ENCODE peak calls at places on chromosome 14, in six cellular contexts. D, S, Q, A, I and O are unnamed samples.
A peak's percentile ranks its signal among the peaks of the same experiment; 100 is the strongest.

GRCh38 chr14:104657563-104658324 is 31.7 kb upstream of the INF2 start:
- DNase-seq in D (no peak), S (no peak), Q (no peak), A (no peak), I (no peak), O (no peak)

GRCh38 chr14:91830777-91831176 is 36.6 kb downstream of the TC2N start:
- DNase-seq in D (no peak), S (no peak), Q (peak; percentile 54), A (peak; percentile 30), I (no peak), O (no peak)

GRCh38 chr14:52327374-52328226 is 13.5 kb downstream of the PTGER2 start:
- DNase-seq in D (no peak), S (peak; percentile 68), Q (no peak), A (no peak), I (no peak), O (no peak)

GRCh38 chr14:49769171-49769570 is 1.2 kb downstream of the KLHDC2 start:
- DNase-seq in D (no peak), S (peak; percentile 52), Q (no peak), A (no peak), I (no peak), O (no peak)

GRCh38 chr14:38791862-38792261 is 311.2 kb downstream of the SEC23A start:
- DNase-seq in D (no peak), S (no peak), Q (peak; percentile 77), A (no peak), I (no peak), O (no peak)

GRCh38 chr14:91388551-91388975 is 29.1 kb downstream of the CCDC88C start:
- DNase-seq in D (no peak), S (peak; percentile 59), Q (no peak), A (no peak), I (no peak), O (peak; percentile 57)

GRCh38 chr14:65840786-65841185 is 428.3 kb downstream of the FUT8 start:
- DNase-seq in D (no peak), S (peak; percentile 1), Q (no peak), A (no peak), I (no peak), O (no peak)

GRCh38 chr14:55968741-55969140 is 149.5 kb upstream of the PELI2 start:
- DNase-seq in D (no peak), S (no peak), Q (no peak), A (no peak), I (no peak), O (no peak)

GRCh38 chr14:29654910-29655590 is 272.6 kb downstream of the PRKD1 start:
- DNase-seq in D (no peak), S (peak; percentile 31), Q (no peak), A (no peak), I (no peak), O (no peak)

GRCh38 chr14:106308839-106309389 is 782.5 kb downstream of the TMEM121 start:
- DNase-seq in D (no peak), S (no peak), Q (peak; percentile 49), A (no peak), I (no peak), O (peak; percentile 75)

GRCh38 chr14:56087824-56088571 is 30.2 kb upstream of the PELI2 start:
- DNase-seq in D (peak; percentile 25), S (no peak), Q (no peak), A (peak; percentile 6), I (no peak), O (no peak)

GRCh38 chr14:51776102-51776894 is 84.1 kb upstream of the GNG2 start:
- DNase-seq in D (peak; percentile 29), S (peak; percentile 68), Q (peak; percentile 94), A (peak; percentile 25), I (peak; percentile 24), O (no peak)

GRCh38 chr14:74563233-74563585 is 48.8 kb downstream of the LTBP2 start:
- DNase-seq in D (no peak), S (peak; percentile 73), Q (no peak), A (no peak), I (no peak), O (no peak)
- H3K4me3 ChIP-seq in D (no peak overlapping the region), S (peak overlapping the region; percentile 22), Q (no peak overlapping the region), A (no peak overlapping the region), I (peak overlapping the region; percentile 3), O (no peak overlapping the region)

GRCh38 chr14:102927878-102928411 is 5.5 kb downstream of the AMN start:
- DNase-seq in D (no peak), S (no peak), Q (peak; percentile 61), A (no peak), I (no peak), O (peak; percentile 39)

GRCh38 chr14:102928412-102929348 is 6.2 kb downstream of the AMN start:
- DNase-seq in D (no peak), S (peak; percentile 5), Q (peak; percentile 83), A (peak; percentile 64), I (peak; percentile 34), O (peak; percentile 94)

GRCh38 chr14:102925646-102926045 is 3.2 kb downstream of the AMN start:
- DNase-seq in D (no peak), S (no peak), Q (no peak), A (no peak), I (no peak), O (no peak)

GRCh38 chr14:102926104-102926503 is 3.6 kb downstream of the AMN start:
- DNase-seq in D (no peak), S (no peak), Q (no peak), A (no peak), I (no peak), O (no peak)

GRCh38 chr14:102927346-102927877 is 4.9 kb downstream of the AMN start:
- DNase-seq in D (no peak), S (no peak), Q (no peak), A (no peak), I (no peak), O (peak; percentile 78)
- H3K4me3 ChIP-seq in D (no peak overlapping the region), S (no peak overlapping the region), Q (no peak overlapping the region), A (no peak overlapping the region), I (no peak overlapping the region), O (peak overlapping the region; percentile 56)

DNA sequence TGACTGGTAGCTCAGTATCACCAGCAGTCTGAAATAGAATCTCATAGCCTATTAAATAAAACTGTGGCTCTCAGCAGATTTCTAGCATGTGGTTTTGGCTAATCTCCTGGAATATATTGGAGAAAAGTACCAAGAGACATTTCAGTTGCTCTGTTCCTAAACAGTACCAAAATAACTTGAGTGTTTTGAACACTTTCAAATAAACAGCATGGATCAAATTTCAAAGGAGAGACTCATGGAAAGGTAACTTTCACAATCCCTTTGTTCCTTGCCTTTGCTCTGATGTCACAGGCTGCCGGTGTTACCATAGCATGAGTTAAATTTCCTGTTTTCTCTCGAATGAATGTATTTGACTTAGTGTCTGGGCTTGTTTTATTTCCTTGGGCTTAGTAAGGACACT is 3.4 kb downstream of the ARG2 start:
- DNase-seq in D (no peak), S (no peak), Q (peak; percentile 60), A (peak; percentile 66), I (no peak), O (no peak)
- H3K4me3 ChIP-seq in D (no peak overlapping the region), S (no peak overlapping the region), Q (no peak overlapping the region), A (peak overlapping the region; percentile 63), I (no peak overlapping the region), O (no peak overlapping the region)

GRCh38 chr14:21309238-21309636 is 29.4 kb downstream of the RPGRIP1 start:
- DNase-seq in D (no peak), S (no peak), Q (no peak), A (no peak), I (no peak), O (no peak)

GRCh38 chr14:21307641-21308040 is 27.8 kb downstream of the RPGRIP1 start:
- DNase-seq in D (no peak), S (no peak), Q (no peak), A (no peak), I (no peak), O (no peak)

GRCh38 chr14:21308132-21308478 is 28.2 kb downstream of the RPGRIP1 start:
- DNase-seq in D (peak; percentile 4), S (no peak), Q (no peak), A (no peak), I (no peak), O (no peak)

GRCh38 chr14:21309956-21310355 is 30.1 kb downstream of the RPGRIP1 start:
- DNase-seq in D (no peak), S (no peak), Q (no peak), A (no peak), I (no peak), O (no peak)

GRCh38 chr14:21308479-21309237 is 28.8 kb downstream of the RPGRIP1 start:
- DNase-seq in D (peak; percentile 90), S (peak; percentile 23), Q (peak; percentile 99), A (peak; percentile 93), I (peak; percentile 31), O (peak; percentile 94)
- H3K4me3 ChIP-seq in D (peak overlapping the region; percentile 50), S (peak overlapping the region; percentile 3), Q (peak overlapping the region; percentile 15), A (peak overlapping the region; percentile 34), I (peak overlapping the region; percentile 26), O (peak overlapping the region; percentile 43)

DNA sequence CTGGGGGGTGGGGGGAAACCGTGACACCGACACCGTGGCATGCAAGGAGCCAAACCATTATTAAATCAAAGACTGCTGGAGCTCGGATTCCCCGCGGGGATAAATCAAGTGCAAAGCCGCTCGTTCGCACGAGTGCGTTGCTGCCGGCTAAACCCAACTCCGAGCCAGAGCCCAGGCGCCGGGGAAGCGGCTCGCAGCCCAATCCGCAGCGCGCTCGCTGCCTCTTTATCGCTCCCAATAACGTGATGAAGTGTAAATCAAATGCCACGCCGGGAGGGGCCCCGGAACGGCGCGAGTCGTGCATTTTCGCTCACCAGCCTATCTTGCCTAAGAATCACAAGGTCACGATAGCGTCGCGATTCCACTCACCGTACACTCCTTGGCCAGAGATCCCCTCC is 1.3 kb downstream of the MDGA2 start:
- DNase-seq in D (no peak), S (no peak), Q (peak; percentile 42), A (no peak), I (no peak), O (no peak)
- H3K4me3 ChIP-seq in D (peak overlapping the region; percentile 55), S (no peak overlapping the region), Q (peak overlapping the region; percentile 31), A (no peak overlapping the region), I (peak overlapping the region; percentile 33), O (peak overlapping the region; percentile 22)

DNA sequence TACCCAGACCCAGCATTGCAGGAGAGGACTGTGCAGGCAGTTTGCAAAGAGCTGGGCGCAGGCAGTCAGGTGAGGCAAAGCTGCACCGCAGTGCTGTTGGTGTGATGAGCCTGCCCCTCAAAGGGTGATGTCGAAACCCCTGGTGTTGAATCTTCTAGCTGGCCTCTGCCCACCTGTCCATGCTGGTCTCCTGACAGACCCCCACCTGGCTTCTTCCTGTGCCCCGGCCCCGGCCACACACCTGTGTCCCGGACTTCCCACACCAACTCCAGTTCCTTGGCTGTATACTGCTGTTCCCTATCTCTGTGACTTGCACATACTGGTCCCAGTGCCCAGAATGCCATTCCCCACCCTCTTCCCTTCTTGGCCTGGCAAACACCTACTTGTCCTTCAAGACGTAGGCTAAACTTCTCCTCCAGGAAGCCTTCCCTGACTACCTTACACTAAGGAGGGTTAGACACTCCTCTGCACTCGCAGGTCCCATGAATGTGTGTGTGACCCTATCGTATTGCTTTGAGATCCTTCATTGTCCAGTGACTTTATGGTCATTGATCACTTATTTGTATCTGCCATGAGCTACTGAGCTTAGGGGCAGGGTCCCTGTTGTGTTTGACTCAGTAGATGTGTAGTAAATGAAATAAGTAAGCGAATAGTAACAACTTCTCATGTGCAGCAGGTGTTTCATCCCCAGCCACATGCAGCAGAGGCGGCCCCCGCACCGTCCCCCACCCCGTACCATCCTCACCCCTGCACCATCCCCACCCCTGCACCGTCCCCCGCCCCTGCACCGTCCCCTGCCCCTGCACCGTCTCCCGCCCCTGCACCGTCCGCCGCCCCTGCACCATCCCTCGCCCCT is 37.4 kb downstream of the ESRRB start:
- DNase-seq in D (no peak), S (no peak), Q (no peak), A (no peak), I (no peak), O (peak; percentile 52)
- H3K4me3 ChIP-seq in D (no peak overlapping the region), S (no peak overlapping the region), Q (no peak overlapping the region), A (no peak overlapping the region), I (no peak overlapping the region), O (no peak overlapping the region)